ENCODE peak calls at places on chromosomes 12 and 14, in nine cellular contexts. F, T, Y, E, H, V, B, X and C are unnamed samples. For H3K4me1, the result is how much of the 10 kb centered on the place peaks cover.

GRCh38 chr12:103800252-103800771 is 40.7 kb downstream of the NT5DC3 start:
- DNase-seq in B (peak), F (peak), H (peak), X (peak), Y (no peak), V (no peak), E (peak), T (peak), C (peak)

GRCh38 chr14:103932791-103933490 is 4.7 kb downstream of the TDRD9 start:
- DNase-seq in V (no peak), Y (no peak), F (no peak), B (no peak), T (no peak), H (no peak), E (no peak), X (no peak), C (no peak)

GRCh38 chr14:70011098-70011497 is 131.9 kb downstream of the SMOC1 start:
- DNase-seq in F (no peak), X (no peak), V (no peak), E (no peak), Y (no peak), B (no peak), T (no peak), H (no peak), C (no peak)

GRCh38 chr12:100706029-100706428 is 88.5 kb upstream of the ANO4 start:
- DNase-seq in V (no peak), X (no peak), T (no peak), Y (peak), H (no peak), E (peak), B (no peak), F (no peak), C (no peak)

GRCh38 chr12:85823436-85824179 is 12.6 kb downstream of the RASSF9 start:
- DNase-seq in X (no peak), B (no peak), H (no peak), T (no peak), Y (no peak), V (no peak), E (peak), F (no peak), C (no peak)

GRCh38 chr12:6532927-6533652 is 1.2 kb upstream of the GAPDH start:
- DNase-seq in Y (no peak), X (peak), E (peak), F (peak), H (peak), B (peak), V (peak), T (peak), C (peak)

GRCh38 chr12:122987086-122987951 is 6.8 kb downstream of the ARL6IP4 start:
- DNase-seq in B (no peak), E (no peak), T (no peak), V (no peak), F (no peak), Y (no peak), X (no peak), H (no peak), C (no peak)

GRCh38 chr14:52950898-52951729 is at the start of gene FERMT2:
- DNase-seq in X (peak), H (peak), E (peak), T (peak), B (peak), V (peak), F (peak), Y (peak), C (peak)

GRCh38 chr12:52041695-52042123 is 9.5 kb upstream of the NR4A1 start:
- DNase-seq in V (no peak), T (peak), B (peak), F (peak), Y (no peak), E (peak), X (peak), H (no peak), C (no peak)

GRCh38 chr14:38171197-38171596 is 36.5 kb upstream of the SSTR1 start:
- DNase-seq in X (no peak), V (no peak), F (peak), E (peak), T (no peak), B (no peak), Y (no peak), H (no peak), C (no peak)

GRCh38 chr12:109740694-109741245 is 27.1 kb downstream of the FAM222A start:
- DNase-seq in Y (no peak), E (no peak), F (no peak), T (peak), B (no peak), X (no peak), H (no peak), V (no peak), C (no peak)

GRCh38 chr14:83217492-83217891 is 1683.8 kb upstream of the SEL1L start:
- DNase-seq in Y (no peak), T (no peak), V (no peak), F (peak), H (no peak), X (no peak), B (no peak), E (peak), C (no peak)

GRCh38 chr12:52189376-52190174 is 2.2 kb downstream of the KRT80 start:
- DNase-seq in H (no peak), V (no peak), T (no peak), F (peak), Y (no peak), X (no peak), E (peak), B (no peak), C (no peak)

GRCh38 chr14:61533513-61534255 is 161.6 kb upstream of the HIF1A start:
- DNase-seq in H (peak), X (no peak), E (no peak), T (no peak), Y (no peak), V (no peak), F (no peak), B (no peak), C (no peak)

GRCh38 chr14:23123419-23123818 is 4.4 kb upstream of the CEBPE start:
- DNase-seq in X (peak), Y (no peak), E (no peak), F (peak), V (no peak), B (peak), T (peak), H (peak), C (peak)

GRCh38 chr12:125856899-125857298 is 791.7 kb downstream of the AACS start:
- DNase-seq in Y (no peak), X (no peak), F (no peak), H (no peak), B (no peak), V (no peak), E (no peak), T (no peak), C (no peak)

GRCh38 chr12:130838284-130838950 is 633 bp downstream of the STX2 start:
- DNase-seq in H (peak), E (no peak), Y (no peak), X (peak), F (peak), T (no peak), B (peak), V (peak), C (no peak)

DNA sequence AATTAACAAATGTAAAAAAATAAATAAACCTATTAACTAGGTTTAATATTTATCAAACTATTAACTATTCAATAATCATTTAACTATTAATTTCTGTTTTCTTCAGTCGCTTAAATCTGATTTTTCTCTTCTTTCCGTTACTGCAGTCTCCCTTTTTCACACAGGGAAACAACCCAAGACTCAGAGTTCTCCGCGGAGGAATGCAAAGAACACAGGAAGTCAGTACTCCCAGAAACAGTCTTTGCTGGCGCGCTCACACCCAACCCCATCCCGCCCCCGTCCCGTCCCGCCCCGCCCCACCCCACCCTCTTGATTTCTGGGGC is 355 bp upstream of the METTL17 start:
- DNase-seq in Y (no peak), F (no peak), H (no peak), V (no peak), E (no peak), X (no peak), T (no peak), B (no peak), C (no peak)
- TF ChIP-seq POLR2A in Y (no peak), F (no peak), H (no peak), V (no peak), E (peak), X (no peak), T (no peak), B (no peak), C (no peak)

DNA sequence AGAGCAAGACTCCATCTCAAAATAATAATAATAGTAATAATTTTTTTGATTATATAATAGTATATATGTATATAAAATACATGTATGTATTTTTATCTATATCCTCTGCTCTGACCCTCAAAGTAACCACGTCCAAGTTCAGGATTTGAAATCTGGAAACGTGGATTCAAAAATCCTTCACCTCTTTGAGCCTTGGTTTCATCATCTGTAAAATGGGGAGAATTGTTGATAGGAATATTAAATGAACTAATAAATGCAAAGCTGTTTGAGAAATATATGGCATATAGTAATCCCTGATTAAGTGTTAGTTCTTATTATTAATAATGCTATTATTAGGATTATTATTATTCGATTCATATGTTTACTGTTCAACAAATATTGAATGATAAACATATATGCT is 2.6 kb downstream of the P2RX7 start:
- DNase-seq in H (no peak), T (no peak), X (no peak), F (no peak), E (no peak), Y (no peak), B (no peak), V (no peak), C (no peak)
- H3K4me3 ChIP-seq in H (no peak), T (no peak), X (no peak), F (no peak), E (no peak), Y (no peak), B (no peak), V (no peak), C (no peak)

GRCh38 chr12:73947627-73948026 is 590.0 kb upstream of the ATXN7L3B start:
- DNase-seq in T (no peak), V (no peak), E (no peak), F (no peak), B (no peak), Y (no peak), H (no peak), X (no peak), C (no peak)

GRCh38 chr12:73952304-73952703 is 585.3 kb upstream of the ATXN7L3B start:
- DNase-seq in V (no peak), Y (no peak), E (no peak), X (no peak), T (no peak), B (no peak), F (no peak), H (no peak), C (no peak)

DNA sequence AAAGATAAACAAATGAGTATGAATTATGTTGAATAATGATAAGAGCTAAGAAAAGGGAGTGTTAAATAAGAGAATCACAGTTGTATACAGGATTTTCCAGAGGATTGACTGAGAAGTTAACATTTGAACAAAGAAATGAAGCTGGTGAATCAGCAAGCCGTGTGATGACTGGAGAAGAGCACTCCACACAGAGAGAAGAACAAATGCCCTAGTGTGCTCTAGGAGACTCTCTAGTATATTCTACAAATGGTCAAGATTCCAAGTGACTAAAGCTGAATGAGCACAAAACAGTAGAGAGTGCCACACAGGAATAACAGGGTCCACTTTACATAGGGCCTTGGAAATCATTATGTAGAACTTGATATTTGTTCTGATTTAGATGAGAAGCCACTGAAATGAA is 587.1 kb upstream of the ATXN7L3B start:
- DNase-seq in F (peak), V (no peak), Y (no peak), B (no peak), X (no peak), T (no peak), E (no peak), H (no peak), C (no peak)
- H3K4me1 ChIP-seq in F (under half), V (under half), Y (under half), B (under half), X (under half), T (under half), E (under half), H (under half), C (under half)

GRCh38 chr14:50534998-50535397 is 2.6 kb upstream of the MAP4K5 start:
- DNase-seq in X (no peak), T (no peak), H (no peak), Y (no peak), F (no peak), V (no peak), B (no peak), E (no peak), C (no peak)

GRCh38 chr14:50531595-50532501 is 521 bp downstream of the MAP4K5 start:
- DNase-seq in T (peak), X (peak), F (peak), Y (no peak), B (peak), V (no peak), H (peak), E (peak), C (peak)

GRCh38 chr14:50532502-50533313 is at the start of gene MAP4K5:
- DNase-seq in E (peak), X (peak), F (peak), V (peak), T (peak), Y (peak), H (peak), B (peak), C (peak)

GRCh38 chr14:50533806-50534205 is 1.4 kb upstream of the MAP4K5 start:
- DNase-seq in H (no peak), B (no peak), Y (no peak), T (no peak), E (peak), X (no peak), F (no peak), V (no peak), C (no peak)

GRCh38 chr14:50533314-50533705 is 941 bp upstream of the MAP4K5 start:
- DNase-seq in T (no peak), X (no peak), V (no peak), Y (no peak), E (no peak), B (no peak), F (no peak), H (no peak), C (no peak)
- TF ChIP-seq POLR2A in T (no peak), X (no peak), V (no peak), Y (no peak), E (no peak), B (no peak), F (no peak), H (no peak), C (no peak)